ENCODE peak calls at places on chromosome 5, in nine cellular contexts. E is stimulated activated CD4-positive, alpha-beta T cell treated with anti-CD3 and anti-CD28 coated beads, Interleukin-1b, Interleukin-23, amount 100 ng/mL, for 24 hours; C is glutamatergic neuron; D is GM23248; R is stimulated activated CD8-positive, alpha-beta memory T cell treated with anti-CD3 and anti-CD28 coated beads, Interleukin-15, amount 100 ng/mL, for 1 hour; N is NCI-H1092; G is KBM-7; O is astrocyte; P is Panc1. Q is an unnamed sample.

GRCh38 chr5:131984945-131985665 is 26.4 kb downstream of the ACSL6 start:
- DNase-seq in D (no peak), O (no peak), E (no peak), P (no peak), G (no peak), C (no peak), R (no peak), N (no peak), Q (no peak)

GRCh38 chr5:108101105-108101504 is 280.8 kb downstream of the FBXL17 start:
- DNase-seq in D (no peak), C (no peak), P (no peak), N (peak; percentile 53), G (no peak), E (no peak), O (peak; percentile 1), R (no peak), Q (no peak)

GRCh38 chr5:38453921-38454320 is 102.5 kb downstream of the LIFR start:
- DNase-seq in P (no peak), O (no peak), C (no peak), R (no peak), N (no peak), D (no peak), G (no peak), E (no peak), Q (no peak)

GRCh38 chr5:72394688-72395087 is 74.5 kb downstream of the PTCD2 start:
- DNase-seq in N (no peak), G (peak; percentile 43), P (peak; percentile 30), C (no peak), R (no peak), D (peak; percentile 21), E (no peak), O (no peak), Q (no peak)

GRCh38 chr5:32446660-32447059 is 2.1 kb upstream of the ZFR start:
- DNase-seq in O (no peak), C (no peak), G (no peak), D (no peak), R (no peak), P (no peak), E (no peak), N (no peak), Q (no peak)

GRCh38 chr5:1420211-1421195 is 24.7 kb downstream of the SLC6A3 start:
- DNase-seq in C (no peak), N (no peak), R (no peak), G (no peak), O (no peak), P (no peak), D (peak; percentile 23), E (no peak), Q (no peak)

GRCh38 chr5:163894645-163895044 is 389.2 kb downstream of the MAT2B start:
- DNase-seq in P (no peak), O (peak; percentile 94), E (no peak), D (peak; percentile 76), N (no peak), G (peak; percentile 18), R (no peak), C (no peak), Q (no peak)

GRCh38 chr5:96687812-96688453 is 25.8 kb downstream of the CAST start:
- DNase-seq in R (no peak), O (peak; percentile 56), E (no peak), P (no peak), N (peak; percentile 16), G (peak; percentile 35), D (peak; percentile 62), C (no peak), Q (no peak)

GRCh38 chr5:124599048-124599973 is 147.1 kb downstream of the ZNF608 start:
- DNase-seq in D (peak; percentile 51), N (no peak), G (peak; percentile 71), E (no peak), C (no peak), P (peak; percentile 43), O (peak; percentile 92), R (no peak), Q (no peak)

GRCh38 chr5:81755320-81755719 is 4.4 kb upstream of the SSBP2 start:
- DNase-seq in C (no peak), O (peak; percentile 93), G (no peak), E (no peak), R (no peak), P (peak; percentile 48), N (no peak), D (peak; percentile 95), Q (no peak)

GRCh38 chr5:9170026-9170425 is 375.8 kb downstream of the SEMA5A start:
- DNase-seq in E (no peak), N (no peak), D (peak; percentile 43), R (no peak), G (no peak), P (no peak), C (no peak), O (peak; percentile 21), Q (no peak)

GRCh38 chr5:156378159-156378558 is 51.2 kb downstream of the SGCD start:
- DNase-seq in O (no peak), D (no peak), N (no peak), G (no peak), C (no peak), P (no peak), R (no peak), E (no peak), Q (no peak)

GRCh38 chr5:109701779-109702178 is 12.1 kb downstream of the MAN2A1 start:
- DNase-seq in N (no peak), C (no peak), P (no peak), R (no peak), G (no peak), D (peak; percentile 51), E (no peak), O (no peak), Q (no peak)

GRCh38 chr5:137336565-137337120 is 162.5 kb downstream of the SPOCK1 start:
- DNase-seq in D (no peak), G (no peak), R (no peak), E (no peak), P (no peak), N (no peak), O (no peak), C (no peak), Q (no peak)

GRCh38 chr5:135225856-135226560 is 173.0 kb downstream of the MACROH2A1 start:
- DNase-seq in C (peak; percentile 12), D (no peak), O (no peak), P (no peak), G (peak; percentile 23), R (no peak), E (no peak), N (no peak), Q (no peak)

GRCh38 chr5:9009931-9010652 is 535.8 kb downstream of the SEMA5A start:
- DNase-seq in G (no peak), N (no peak), D (peak; percentile 48), O (peak; percentile 35), E (no peak), P (no peak), R (no peak), C (no peak), Q (no peak)

GRCh38 chr5:78243639-78244038 is 50.9 kb downstream of the AP3B1 start:
- DNase-seq in E (no peak), O (peak; percentile 88), D (peak; percentile 71), N (no peak), P (no peak), R (no peak), C (no peak), G (no peak), Q (no peak)

GRCh38 chr5:166401391-166401790 is 1890.1 kb upstream of the WWC1 start:
- DNase-seq in O (no peak), E (no peak), G (no peak), P (no peak), N (no peak), R (no peak), D (no peak), C (peak; percentile 60), Q (no peak)

GRCh38 chr5:42995152-42995751 is 44.9 kb downstream of the ANXA2R start:
- DNase-seq in E (no peak), P (no peak), O (peak; percentile 44), N (no peak), G (no peak), C (no peak), R (no peak), D (peak; percentile 20), Q (no peak)

GRCh38 chr5:67095346-67095871 is 101.2 kb downstream of the CD180 start:
- DNase-seq in D (peak; percentile 69), E (no peak), G (no peak), P (no peak), R (no peak), N (no peak), C (no peak), O (peak; percentile 23), Q (no peak)

GRCh38 chr5:143569213-143569663 is 165.8 kb upstream of the NR3C1 start:
- DNase-seq in N (no peak), P (no peak), G (no peak), O (peak; percentile 96), E (no peak), D (no peak), C (no peak), R (no peak), Q (no peak)

GRCh38 chr5:156879665-156880285 is 29.7 kb downstream of the PPP1R2B start:
- DNase-seq in D (no peak), G (no peak), C (no peak), E (no peak), O (no peak), P (no peak), N (peak; percentile 65), R (no peak), Q (peak; percentile 44)

GRCh38 chr5:14663734-14664269 is 716 bp upstream of the OTULIN start:
- DNase-seq in P (no peak), O (no peak), G (no peak), D (peak; percentile 63), N (no peak), C (peak; percentile 27), E (no peak), R (no peak), Q (no peak)

GRCh38 chr5:43603535-43604363 is 769 bp downstream of the NNT start:
- DNase-seq in E (peak; percentile 45), G (peak; percentile 83), D (peak; percentile 74), R (peak; percentile 37), O (peak; percentile 10), N (peak; percentile 72), P (peak; percentile 72), C (peak; percentile 42), Q (peak; percentile 32)

GRCh38 chr5:83102581-83102980 is 25.2 kb downstream of the XRCC4 start:
- DNase-seq in R (no peak), C (no peak), O (peak; percentile 62), P (no peak), G (no peak), D (no peak), N (no peak), E (no peak), Q (no peak)

GRCh38 chr5:167730656-167731055 is 560.8 kb upstream of the WWC1 start:
- DNase-seq in G (no peak), R (no peak), C (no peak), N (no peak), D (no peak), O (no peak), P (no peak), E (no peak), Q (no peak)

GRCh38 chr5:6279607-6280006 is 98.7 kb downstream of the MED10 start:
- DNase-seq in C (no peak), N (no peak), E (no peak), O (no peak), R (no peak), D (no peak), P (no peak), G (no peak), Q (no peak)

GRCh38 chr5:149604321-149604720 is 23.0 kb downstream of the ARHGEF37 start:
- DNase-seq in E (no peak), P (no peak), C (no peak), D (no peak), N (no peak), O (no peak), G (no peak), R (no peak), Q (no peak)

GRCh38 chr5:68432682-68433081 is 217.1 kb downstream of the PIK3R1 start:
- DNase-seq in E (no peak), G (no peak), N (no peak), P (no peak), D (no peak), R (peak; percentile 2), C (no peak), O (no peak), Q (no peak)

GRCh38 chr5:55620781-55621180 is 86.0 kb upstream of the PLPP1 start:
- DNase-seq in C (no peak), G (no peak), E (no peak), P (no peak), N (no peak), O (no peak), R (no peak), D (no peak), Q (no peak)

GRCh38 chr5:118628672-118629354 is 359.5 kb downstream of the DTWD2 start:
- DNase-seq in N (no peak), O (no peak), G (no peak), E (no peak), R (no peak), D (no peak), C (no peak), P (no peak), Q (no peak)

Q was measured in GM18507.